ENCODE peak calls at places on chromosomes 4 and X, in nine cellular contexts. V, N, C, H, G, I, S, L and K are unnamed samples.

GRCh38 chr4:86441175-86441960 is 81.5 kb upstream of the MAPK10 start:
- DNase-seq in V (no peak), N (no peak), C (no peak), H (no peak), G (peak), I (no peak), S (no peak), L (peak), K (no peak)

GRCh38 chr4:54016504-54016903 is 47.9 kb downstream of the CHIC2 start:
- DNase-seq in V (peak), N (peak), C (no peak), H (no peak), G (no peak), I (no peak), S (no peak), L (no peak), K (peak)

GRCh38 chr4:20641971-20642370 is 58.3 kb upstream of the PACRGL start:
- DNase-seq in V (no peak), N (no peak), C (no peak), H (no peak), G (no peak), I (no peak), S (no peak), L (no peak), K (no peak)

GRCh38 chr4:160514126-160514525 is 1411.2 kb downstream of the RAPGEF2 start:
- DNase-seq in V (no peak), N (no peak), C (no peak), H (no peak), G (peak), I (no peak), S (no peak), L (no peak), K (peak)

GRCh38 chrX:18422886-18423285 is 2.5 kb upstream of the CDKL5 start:
- DNase-seq in V (no peak), N (no peak), C (no peak), H (no peak), G (no peak), I (no peak), S (no peak), L (no peak), K (no peak)

GRCh38 chr4:97498875-97499274 is 644.4 kb downstream of the STPG2 start:
- DNase-seq in V (no peak), N (no peak), C (no peak), H (no peak), G (peak), I (no peak), S (no peak), L (peak), K (no peak)

GRCh38 chr4:153566751-153567150 is 100.6 kb downstream of the TMEM131L start:
- DNase-seq in V (no peak), N (no peak), C (no peak), H (no peak), G (no peak), I (no peak), S (no peak), L (no peak), K (no peak)

GRCh38 chrX:129239371-129239770 is 283.9 kb downstream of the SMARCA1 start:
- DNase-seq in V (no peak), N (no peak), C (no peak), H (no peak), G (no peak), I (no peak), S (no peak), L (no peak), K (no peak)

GRCh38 chr4:113586072-113586471 is 175.5 kb downstream of the CAMK2D start:
- DNase-seq in V (no peak), N (no peak), C (no peak), H (no peak), G (no peak), I (no peak), S (no peak), L (no peak), K (peak)

GRCh38 chrX:96761566-96761965 is 76.9 kb downstream of the DIAPH2 start:
- DNase-seq in V (no peak), N (no peak), C (no peak), H (no peak), G (no peak), I (no peak), S (no peak), L (no peak), K (no peak)

GRCh38 chr4:122764808-122765189 is 32.3 kb downstream of the BBS12 start:
- DNase-seq in V (no peak), N (no peak), C (no peak), H (no peak), G (peak), I (no peak), S (no peak), L (no peak), K (peak)

GRCh38 chr4:55866290-55866907 is 13.0 kb downstream of the EXOC1 start:
- DNase-seq in V (no peak), N (no peak), C (no peak), H (peak), G (peak), I (no peak), S (no peak), L (peak), K (peak)

GRCh38 chr4:11301075-11301660 is 127.5 kb downstream of the HS3ST1 start:
- DNase-seq in V (no peak), N (no peak), C (no peak), H (no peak), G (no peak), I (no peak), S (no peak), L (no peak), K (no peak)

GRCh38 chr4:165006886-165007285 is 24.9 kb upstream of the TRIM60 start:
- DNase-seq in V (no peak), N (no peak), C (no peak), H (no peak), G (no peak), I (no peak), S (no peak), L (no peak), K (no peak)

GRCh38 chrX:48531359-48531954 is 8.1 kb upstream of the TBC1D25 start:
- DNase-seq in V (no peak), N (no peak), C (no peak), H (no peak), G (peak), I (no peak), S (no peak), L (peak), K (peak)

GRCh38 chrX:114532093-114532805 is 51.6 kb upstream of the HTR2C start:
- DNase-seq in V (no peak), N (no peak), C (no peak), H (no peak), G (peak), I (no peak), S (no peak), L (no peak), K (no peak)

GRCh38 chr4:78689700-78690318 is 86.3 kb upstream of the BMP2K start:
- DNase-seq in V (no peak), N (no peak), C (no peak), H (no peak), G (no peak), I (no peak), S (no peak), L (no peak), K (no peak)

GRCh38 chr4:143721317-143721716 is 20.8 kb upstream of the FREM3 start:
- DNase-seq in V (no peak), N (no peak), C (no peak), H (no peak), G (no peak), I (no peak), S (no peak), L (no peak), K (no peak)

GRCh38 chr4:1982124-1983052 is 26.4 kb downstream of the NELFA start:
- DNase-seq in V (no peak), N (no peak), C (no peak), H (no peak), G (no peak), I (no peak), S (no peak), L (no peak), K (no peak)